ENCODE peak calls at places on chromosomes 7 and 10, in seven cellular contexts. D, C, Z, O, G, L and Y are unnamed samples.

GRCh38 chr7:87375647-87376435 is 30.4 kb downstream of the CROT start:
- DNase-seq in D (no peak), C (no peak), Z (no peak), O (no peak), G (no peak), L (no peak), Y (no peak)

GRCh38 chr10:794382-794956 is 105.0 kb upstream of the DIP2C start:
- DNase-seq in D (no peak), C (no peak), Z (no peak), O (peak; percentile 6), G (no peak), L (peak; percentile 10), Y (no peak)

GRCh38 chr7:77759294-77759889 is 38.8 kb downstream of the TMEM60 start:
- DNase-seq in D (peak; percentile 75), C (peak; percentile 79), Z (no peak), O (peak; percentile 73), G (peak; percentile 51), L (peak; percentile 44), Y (peak; percentile 83)

GRCh38 chr10:81179324-81179723 is 641.6 kb downstream of the SH2D4B start:
- DNase-seq in D (no peak), C (no peak), Z (no peak), O (no peak), G (no peak), L (no peak), Y (no peak)

GRCh38 chr7:136353287-136353686 is 376.1 kb upstream of the MTPN start:
- DNase-seq in D (no peak), C (no peak), Z (no peak), O (no peak), G (no peak), L (no peak), Y (no peak)

GRCh38 chr7:47314728-47315601 is 266.9 kb downstream of the TNS3 start:
- DNase-seq in D (no peak), C (no peak), Z (no peak), O (no peak), G (peak; percentile 57), L (peak; percentile 71), Y (peak; percentile 79)

GRCh38 chr7:95472521-95473160 is 13.1 kb upstream of the ASB4 start:
- DNase-seq in D (no peak), C (no peak), Z (no peak), O (no peak), G (no peak), L (no peak), Y (peak; percentile 95)

GRCh38 chr10:87505366-87506113 is 847 bp downstream of the MINPP1 start:
- DNase-seq in D (peak; percentile 35), C (peak; percentile 86), Z (peak; percentile 11), O (peak; percentile 52), G (peak; percentile 39), L (peak; percentile 28), Y (peak; percentile 55)

GRCh38 chr7:102415685-102416225 is 17.6 kb upstream of the ORAI2 start:
- DNase-seq in D (no peak), C (no peak), Z (no peak), O (no peak), G (no peak), L (no peak), Y (no peak)

GRCh38 chr7:147400221-147400689 is 1190.3 kb upstream of the C7orf33 start:
- DNase-seq in D (no peak), C (no peak), Z (no peak), O (no peak), G (no peak), L (no peak), Y (no peak)

GRCh38 chr10:127485153-127485857 is 63.8 kb upstream of the NPS start:
- DNase-seq in D (no peak), C (peak; percentile 57), Z (no peak), O (no peak), G (no peak), L (no peak), Y (peak; percentile 31)

GRCh38 chr10:119429771-119430170 is 112.7 kb downstream of the RGS10 start:
- DNase-seq in D (no peak), C (no peak), Z (no peak), O (no peak), G (no peak), L (no peak), Y (no peak)

GRCh38 chr7:113394856-113395255 is 276.5 kb upstream of the SMIM30 start:
- DNase-seq in D (no peak), C (no peak), Z (no peak), O (no peak), G (peak; percentile 13), L (no peak), Y (no peak)

GRCh38 chr7:94089806-94090205 is 85.7 kb upstream of the BET1 start:
- DNase-seq in D (no peak), C (no peak), Z (no peak), O (no peak), G (no peak), L (no peak), Y (peak; percentile 43)

GRCh38 chr7:129208667-129209066 is 16.2 kb upstream of the AHCYL2 start:
- DNase-seq in D (no peak), C (no peak), Z (no peak), O (no peak), G (no peak), L (no peak), Y (no peak)

GRCh38 chr10:131901181-131901829 is 497 bp downstream of the PPP2R2D start:
- DNase-seq in D (no peak), C (peak; percentile 80), Z (peak; percentile 49), O (peak; percentile 65), G (no peak), L (peak; percentile 32), Y (peak; percentile 24)

GRCh38 chr7:7704867-7705266 is 13.5 kb downstream of the RPA3 start:
- DNase-seq in D (no peak), C (no peak), Z (no peak), O (no peak), G (no peak), L (no peak), Y (no peak)

GRCh38 chr7:52163311-52163710 is 846.7 kb upstream of the COBL start:
- DNase-seq in D (no peak), C (no peak), Z (no peak), O (no peak), G (no peak), L (no peak), Y (no peak)

GRCh38 chr10:60704480-60704879 is 73.8 kb upstream of the CDK1 start:
- DNase-seq in D (no peak), C (no peak), Z (no peak), O (no peak), G (no peak), L (no peak), Y (no peak)

GRCh38 chr7:105691692-105692564 is 110.6 kb upstream of the EFCAB10 start:
- DNase-seq in D (no peak), C (peak; percentile 75), Z (peak; percentile 45), O (peak; percentile 28), G (no peak), L (peak; percentile 51), Y (peak; percentile 63)

GRCh38 chr7:46134385-46134784 is 213.3 kb upstream of the IGFBP3 start:
- DNase-seq in D (no peak), C (no peak), Z (no peak), O (no peak), G (no peak), L (no peak), Y (no peak)

GRCh38 chr7:16801111-16801542 is 3.7 kb downstream of the AGR2 start:
- DNase-seq in D (peak; percentile 21), C (peak; percentile 76), Z (no peak), O (peak; percentile 24), G (peak; percentile 16), L (no peak), Y (peak; percentile 64)

GRCh38 chr7:143240323-143241168 is 18.7 kb downstream of the TAS2R40 start:
- DNase-seq in D (peak; percentile 63), C (peak; percentile 87), Z (no peak), O (peak; percentile 69), G (peak; percentile 70), L (peak; percentile 56), Y (peak; percentile 68)

GRCh38 chr10:110402077-110402416 is 95.7 kb upstream of the DUSP5 start:
- DNase-seq in D (no peak), C (no peak), Z (no peak), O (no peak), G (no peak), L (no peak), Y (no peak)

DNA sequence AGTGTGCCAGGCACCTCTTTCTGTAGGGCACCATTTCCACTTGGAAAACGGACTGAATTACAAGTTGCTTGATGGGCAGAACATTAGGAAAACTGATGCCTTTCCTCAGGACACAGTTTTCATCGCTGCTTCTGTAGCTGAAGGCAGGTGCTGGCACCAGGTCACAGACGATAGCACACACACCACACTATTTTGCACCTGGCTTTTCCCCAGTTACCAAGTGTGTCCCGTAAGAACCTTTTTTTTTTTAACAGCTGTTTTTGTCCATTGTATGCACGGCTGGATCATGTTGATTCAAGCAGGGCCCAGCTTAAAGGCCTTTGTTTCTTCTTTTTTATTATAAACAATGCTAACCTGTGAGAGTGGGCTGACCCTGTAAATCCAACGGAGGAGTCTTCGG is 1.3 kb upstream of the GET4 start:
- DNase-seq in D (no peak), C (no peak), Z (no peak), O (no peak), G (no peak), L (no peak), Y (peak; percentile 24)
- H3K4me1 ChIP-seq in D (peaks cover 17% of the 10 kb centered on the region), C (peaks cover 25% of the 10 kb centered on the region), Z (peaks cover 14% of the 10 kb centered on the region), O (peaks cover 23% of the 10 kb centered on the region), G (peaks cover 2% of the 10 kb centered on the region), L (peaks cover 48% of the 10 kb centered on the region), Y (no peaks in the 10 kb centered on the region)

DNA sequence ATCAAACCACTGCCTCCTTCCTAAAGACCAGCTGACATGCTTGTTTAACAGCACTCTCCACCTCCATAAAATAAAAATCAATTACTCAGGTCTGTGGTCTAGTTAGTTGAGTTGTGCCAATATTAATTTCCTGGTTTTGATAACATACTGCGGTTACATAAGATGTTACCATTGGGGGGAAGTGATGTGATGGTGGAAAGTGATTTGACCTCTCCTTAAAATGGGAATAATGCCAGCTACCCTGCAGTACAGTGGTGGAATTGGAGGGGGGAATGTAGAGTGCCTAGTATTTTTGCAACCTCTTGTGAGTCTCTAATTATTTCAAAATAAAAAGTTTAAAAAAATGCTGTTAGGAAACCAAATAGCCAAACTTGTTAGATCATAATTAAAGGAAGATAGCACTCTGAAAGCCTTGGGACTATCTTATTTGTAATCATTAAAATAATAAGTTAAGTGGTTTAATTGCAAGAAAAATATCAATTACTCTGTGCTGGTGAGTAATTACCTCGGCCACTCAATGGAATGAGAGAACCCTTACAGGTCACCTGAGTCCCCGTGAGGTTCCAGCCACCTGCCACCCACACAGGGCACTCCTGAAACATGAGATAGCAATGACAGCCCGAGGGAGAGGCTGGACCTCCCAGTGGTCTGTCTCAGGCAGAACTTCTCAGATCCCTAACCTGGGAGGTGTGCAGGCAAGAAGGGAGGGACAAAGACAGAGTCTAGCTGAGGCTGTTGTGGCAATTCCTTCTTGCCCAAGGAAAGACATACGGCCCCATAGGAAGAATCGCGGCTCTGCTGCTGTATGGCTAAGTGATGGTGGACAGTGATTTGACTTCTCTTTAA is 94.1 kb downstream of the SH3PXD2A start:
- DNase-seq in D (no peak), C (no peak), Z (no peak), O (no peak), G (no peak), L (peak; percentile 84), Y (no peak)
- H3K4me1 ChIP-seq in D (peaks cover 19% of the 10 kb centered on the region), C (peaks cover 9% of the 10 kb centered on the region), Z (peaks cover 64% of the 10 kb centered on the region), O (peaks cover 8% of the 10 kb centered on the region), G (peaks cover 33% of the 10 kb centered on the region), L (peaks cover 90% of the 10 kb centered on the region), Y (peaks cover 4% of the 10 kb centered on the region)

GRCh38 chr7:158137516-158138328 is 449.9 kb downstream of the PTPRN2 start:
- DNase-seq in D (no peak), C (no peak), Z (no peak), O (no peak), G (no peak), L (no peak), Y (no peak)
- H3K4me1 ChIP-seq in D (no peaks in the 10 kb centered on the region), C (no peaks in the 10 kb centered on the region), Z (no peaks in the 10 kb centered on the region), O (no peaks in the 10 kb centered on the region), G (peaks cover 2% of the 10 kb centered on the region), L (no peaks in the 10 kb centered on the region), Y (no peaks in the 10 kb centered on the region)

GRCh38 chr7:151251328-151251925 is 2.9 kb upstream of the SMARCD3 start:
- DNase-seq in D (peak; percentile 23), C (peak; percentile 64), Z (no peak), O (no peak), G (no peak), L (peak; percentile 43), Y (peak; percentile 71)
- H3K4me1 ChIP-seq in D (peaks cover 44% of the 10 kb centered on the region), C (peaks cover 48% of the 10 kb centered on the region), Z (no peaks in the 10 kb centered on the region), O (peaks cover 46% of the 10 kb centered on the region), G (peaks cover 24% of the 10 kb centered on the region), L (peaks cover 38% of the 10 kb centered on the region), Y (peaks cover 17% of the 10 kb centered on the region)